ENCODE peak calls at places on chromosome 12, in nine cellular contexts. P is omental fat pad, B is GM12865, E is epithelial cell of prostate, Z is MV-4-11, J is GM03348, M is NCI-H345, Q is dorsolateral prefrontal cortex, A is WTC11. N is an unnamed sample.

GRCh38 chr12:111453071-111453989 is 47.6 kb downstream of the SH2B3 start:
- DNase-seq in P (no peak), B (no peak), E (no peak), Z (no peak), J (peak), M (no peak), Q (no peak), A (no peak), N (no peak)

GRCh38 chr12:49092086-49092815 is 2.4 kb downstream of the DHH start:
- DNase-seq in P (no peak), B (peak), E (no peak), Z (no peak), J (peak), M (no peak), Q (peak), A (peak), N (no peak)

GRCh38 chr12:106953352-106954260 is 2.1 kb upstream of the TMEM263 start:
- DNase-seq in P (no peak), B (no peak), E (no peak), Z (no peak), J (no peak), M (no peak), Q (no peak), A (no peak), N (no peak)

GRCh38 chr12:76944892-76945291 is 66.1 kb upstream of the CSRP2 start:
- DNase-seq in P (no peak), B (no peak), E (no peak), Z (no peak), J (no peak), M (no peak), Q (no peak), A (no peak), N (no peak)

GRCh38 chr12:6450091-6450868 is 1.6 kb upstream of the TAPBPL start:
- DNase-seq in P (peak), B (no peak), E (no peak), Z (no peak), J (no peak), M (no peak), Q (no peak), A (peak), N (no peak)

GRCh38 chr12:93895096-93895460 is 217.9 kb downstream of the CRADD start:
- DNase-seq in P (no peak), B (no peak), E (no peak), Z (no peak), J (peak), M (no peak), Q (no peak), A (no peak), N (no peak)

GRCh38 chr12:122087431-122088180 is 9.1 kb downstream of the MLXIP start:
- DNase-seq in P (no peak), B (no peak), E (no peak), Z (no peak), J (no peak), M (no peak), Q (no peak), A (no peak), N (no peak)

GRCh38 chr12:57475271-57476161 is 4.2 kb downstream of the ARHGAP9 start:
- DNase-seq in P (no peak), B (no peak), E (no peak), Z (no peak), J (peak), M (no peak), Q (peak), A (peak), N (no peak)

GRCh38 chr12:26001530-26001929 is 43.0 kb downstream of the RASSF8 start:
- DNase-seq in P (no peak), B (no peak), E (no peak), Z (no peak), J (no peak), M (no peak), Q (no peak), A (no peak), N (no peak)

GRCh38 chr12:25553083-25553482 is at the start of gene LMNTD1:
- DNase-seq in P (no peak), B (no peak), E (no peak), Z (peak), J (peak), M (no peak), Q (no peak), A (no peak), N (no peak)

GRCh38 chr12:5276327-5276880 is 155.5 kb upstream of the NTF3 start:
- DNase-seq in P (no peak), B (no peak), E (no peak), Z (no peak), J (no peak), M (peak), Q (no peak), A (no peak), N (no peak)

GRCh38 chr12:103966736-103967135 is 1.1 kb downstream of the TDG start:
- DNase-seq in P (no peak), B (no peak), E (no peak), Z (no peak), J (no peak), M (no peak), Q (no peak), A (no peak), N (no peak)

GRCh38 chr12:100601626-100602025 is 28.1 kb downstream of the GAS2L3 start:
- DNase-seq in P (no peak), B (no peak), E (no peak), Z (no peak), J (no peak), M (no peak), Q (no peak), A (no peak), N (no peak)

GRCh38 chr12:88604646-88605045 is 24.4 kb upstream of the KITLG start:
- DNase-seq in P (no peak), B (no peak), E (no peak), Z (no peak), J (peak), M (no peak), Q (no peak), A (no peak), N (no peak)

GRCh38 chr12:93019240-93019910 is 90.3 kb upstream of the EEA1 start:
- DNase-seq in P (no peak), B (no peak), E (no peak), Z (no peak), J (no peak), M (no peak), Q (no peak), A (no peak), N (no peak)

N was measured in AML-193.